ENCODE peak calls at places on chromosome 1, in ten cellular contexts. X, B, Q, D, Y, K, A, V, S and P are unnamed samples.

GRCh38 chr1:94974824-94975223 is 47.9 kb upstream of the CNN3 start:
- DNase-seq in X (no peak), B (no peak), Q (no peak), D (no peak), Y (no peak), K (peak), A (peak), V (no peak), S (no peak), P (no peak)

GRCh38 chr1:48462716-48463285 is 9.2 kb downstream of the SPATA6 start:
- DNase-seq in X (no peak), B (no peak), Q (no peak), D (no peak), Y (no peak), K (no peak), A (no peak), V (no peak), S (no peak), P (no peak)

GRCh38 chr1:33583567-33583966 is 111.1 kb downstream of the ZSCAN20 start:
- DNase-seq in X (no peak), B (no peak), Q (no peak), D (no peak), Y (no peak), K (no peak), A (no peak), V (no peak), S (no peak), P (no peak)

GRCh38 chr1:20654104-20654690 is 7.0 kb downstream of the DDOST start:
- DNase-seq in X (no peak), B (no peak), Q (no peak), D (no peak), Y (no peak), K (peak), A (no peak), V (no peak), S (no peak), P (no peak)

GRCh38 chr1:178819123-178819522 is 51.8 kb downstream of the ANGPTL1 start:
- DNase-seq in X (no peak), B (no peak), Q (no peak), D (no peak), Y (no peak), K (no peak), A (peak), V (no peak), S (no peak), P (no peak)

GRCh38 chr1:109814993-109815786 is 51.5 kb upstream of the EPS8L3 start:
- DNase-seq in X (no peak), B (no peak), Q (no peak), D (no peak), Y (peak), K (no peak), A (no peak), V (no peak), S (no peak), P (no peak)

GRCh38 chr1:244368279-244368678 is 83.4 kb downstream of the ADSS2 start:
- DNase-seq in X (no peak), B (no peak), Q (no peak), D (no peak), Y (no peak), K (no peak), A (no peak), V (no peak), S (no peak), P (no peak)

GRCh38 chr1:200866521-200866920 is 6.3 kb upstream of the GPR25 start:
- DNase-seq in X (no peak), B (no peak), Q (no peak), D (no peak), Y (no peak), K (peak), A (peak), V (no peak), S (no peak), P (no peak)

GRCh38 chr1:236066828-236067386 is 2.0 kb upstream of the NID1 start:
- DNase-seq in X (peak), B (no peak), Q (peak), D (no peak), Y (no peak), K (no peak), A (no peak), V (peak), S (no peak), P (peak)

GRCh38 chr1:5611855-5612254 is 380.4 kb downstream of the NPHP4 start:
- DNase-seq in X (no peak), B (no peak), Q (no peak), D (no peak), Y (no peak), K (no peak), A (no peak), V (no peak), S (no peak), P (no peak)

GRCh38 chr1:90964444-90965035 is 57.3 kb downstream of the ZNF644 start:
- DNase-seq in X (no peak), B (no peak), Q (no peak), D (peak), Y (peak), K (peak), A (peak), V (no peak), S (no peak), P (no peak)

GRCh38 chr1:38131024-38131585 is 84.5 kb upstream of the POU3F1 start:
- DNase-seq in X (no peak), B (no peak), Q (no peak), D (no peak), Y (no peak), K (no peak), A (peak), V (no peak), S (no peak), P (no peak)

GRCh38 chr1:56965191-56965590 is 624 bp downstream of the C8B start:
- DNase-seq in X (no peak), B (no peak), Q (no peak), D (no peak), Y (no peak), K (no peak), A (no peak), V (no peak), S (no peak), P (no peak)

GRCh38 chr1:168760241-168760640 is 31.2 kb upstream of the DPT start:
- DNase-seq in X (no peak), B (no peak), Q (no peak), D (no peak), Y (no peak), K (no peak), A (no peak), V (no peak), S (no peak), P (no peak)

GRCh38 chr1:179714623-179715022 is 28.5 kb upstream of the FAM163A start:
- DNase-seq in X (no peak), B (no peak), Q (no peak), D (no peak), Y (no peak), K (no peak), A (no peak), V (no peak), S (no peak), P (no peak)

GRCh38 chr1:231376101-231376500 is 38.0 kb downstream of the SPRTN start:
- DNase-seq in X (no peak), B (no peak), Q (no peak), D (no peak), Y (no peak), K (no peak), A (no peak), V (no peak), S (no peak), P (no peak)

GRCh38 chr1:115436596-115436995 is 98.5 kb upstream of the NGF start:
- DNase-seq in X (no peak), B (no peak), Q (no peak), D (no peak), Y (no peak), K (no peak), A (no peak), V (no peak), S (no peak), P (no peak)

GRCh38 chr1:2554621-2555387 is 1.4 kb upstream of the TNFRSF14 start:
- DNase-seq in X (no peak), B (no peak), Q (no peak), D (peak), Y (peak), K (no peak), A (no peak), V (no peak), S (no peak), P (peak)

GRCh38 chr1:224340711-224341384 is 10.9 kb upstream of the NVL start:
- DNase-seq in X (no peak), B (no peak), Q (no peak), D (no peak), Y (peak), K (peak), A (no peak), V (no peak), S (no peak), P (no peak)

GRCh38 chr1:184504012-184504694 is 117.3 kb downstream of the C1orf21 start:
- DNase-seq in X (no peak), B (no peak), Q (no peak), D (no peak), Y (no peak), K (no peak), A (no peak), V (no peak), S (no peak), P (no peak)

DNA sequence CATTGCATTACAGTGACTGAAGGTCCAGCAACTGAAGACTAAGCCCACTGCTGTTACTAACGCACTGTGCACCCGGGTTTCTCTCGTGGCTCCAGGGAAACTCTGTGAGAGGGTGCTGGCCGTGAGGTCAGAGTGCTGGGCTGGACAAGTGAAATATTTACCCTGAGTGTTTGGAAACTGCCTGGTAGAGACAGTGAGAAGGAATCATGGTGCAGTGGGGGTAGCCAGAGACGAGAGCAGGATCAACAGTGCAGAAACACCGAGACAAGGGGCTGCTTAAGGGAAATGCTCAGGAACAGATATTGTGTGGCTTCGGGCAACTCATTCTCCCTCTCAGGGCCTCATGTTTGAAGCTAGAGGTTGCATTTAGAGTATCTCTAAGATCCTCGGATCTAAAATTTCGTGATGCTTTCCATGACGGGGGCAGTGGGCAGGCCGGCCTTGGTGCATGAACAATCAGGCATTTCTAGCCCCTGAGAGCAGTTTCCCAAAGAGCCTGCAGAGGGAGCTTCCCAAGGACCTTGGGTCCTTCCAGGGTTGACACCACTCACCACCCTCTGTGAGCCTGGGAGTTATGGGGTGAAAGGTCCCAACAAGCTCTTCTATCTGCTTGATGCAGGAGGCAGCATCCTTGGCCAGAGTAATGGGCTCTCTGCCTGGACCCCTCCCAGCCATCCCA is 9.7 kb downstream of the CD2 start:
- DNase-seq in X (no peak), B (no peak), Q (peak), D (peak), Y (peak), K (no peak), A (no peak), V (no peak), S (no peak), P (no peak)
- TF ChIP-seq CTCF in X (no peak), B (no peak), Q (no peak), D (peak), Y (peak), K (peak), A (peak), V (no peak), S (no peak), P (no peak)

DNA sequence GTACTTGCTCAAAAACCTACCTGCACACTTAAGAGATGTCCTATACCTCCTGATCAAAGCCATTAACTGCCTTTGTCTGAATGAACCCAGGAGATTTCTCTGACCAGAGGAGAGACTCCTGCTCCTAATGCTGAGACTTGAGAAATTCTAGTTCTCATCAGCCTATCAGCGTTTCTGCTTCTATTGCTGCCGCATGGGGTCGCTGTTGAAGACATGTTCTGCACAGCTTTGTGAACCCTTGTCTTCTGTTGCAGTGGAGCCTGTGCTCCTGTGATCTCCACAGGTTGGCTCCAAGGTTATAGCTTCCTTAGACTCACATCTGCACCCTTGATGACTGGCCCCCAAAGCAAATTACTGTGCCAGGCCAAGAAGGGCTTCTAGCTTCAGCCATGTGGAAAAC is 40.2 kb downstream of the EDN2 start:
- DNase-seq in X (no peak), B (no peak), Q (no peak), D (no peak), Y (no peak), K (no peak), A (no peak), V (no peak), S (no peak), P (no peak)
- TF ChIP-seq CTCF in X (no peak), B (no peak), Q (no peak), D (peak), Y (peak), K (peak), A (peak), V (no peak), S (no peak), P (no peak)

DNA sequence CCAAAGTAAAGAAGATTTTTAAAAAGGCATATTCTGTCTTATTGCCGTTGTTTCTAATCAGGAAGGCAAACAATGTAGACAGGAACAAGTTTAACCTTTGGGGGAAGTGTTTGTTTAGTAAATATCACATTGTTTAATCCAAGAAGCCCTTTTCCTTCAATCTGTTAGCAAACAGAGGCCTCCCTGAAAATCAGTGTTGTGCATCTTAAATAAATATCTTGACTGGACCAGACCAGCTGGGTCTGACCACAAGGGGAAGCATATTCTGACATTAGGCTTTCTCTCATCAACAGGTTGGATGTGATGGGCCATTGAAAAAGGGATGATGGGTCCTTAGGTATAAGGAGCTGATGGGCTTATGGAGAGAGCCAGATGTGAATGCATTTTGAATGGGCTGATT is 81.8 kb upstream of the SGIP1 start:
- DNase-seq in X (no peak), B (no peak), Q (no peak), D (no peak), Y (no peak), K (no peak), A (no peak), V (no peak), S (no peak), P (no peak)
- TF ChIP-seq CTCF in X (no peak), B (no peak), Q (no peak), D (peak), Y (peak), K (peak), A (no peak), V (no peak), S (no peak), P (no peak)

GRCh38 chr1:11302366-11302765 is 29.4 kb downstream of the UBIAD1 start:
- DNase-seq in X (no peak), B (no peak), Q (no peak), D (no peak), Y (no peak), K (no peak), A (no peak), V (no peak), S (no peak), P (no peak)
- TF ChIP-seq CTCF in X (no peak), B (no peak), Q (no peak), D (no peak), Y (no peak), K (no peak), A (no peak), V (no peak), S (no peak), P (no peak)

GRCh38 chr1:181497870-181498269 is 14.6 kb downstream of the CACNA1E start:
- DNase-seq in X (no peak), B (no peak), Q (no peak), D (no peak), Y (no peak), K (no peak), A (no peak), V (no peak), S (no peak), P (no peak)
- TF ChIP-seq CTCF in X (no peak), B (no peak), Q (no peak), D (peak), Y (peak), K (no peak), A (no peak), V (no peak), S (no peak), P (no peak)

DNA sequence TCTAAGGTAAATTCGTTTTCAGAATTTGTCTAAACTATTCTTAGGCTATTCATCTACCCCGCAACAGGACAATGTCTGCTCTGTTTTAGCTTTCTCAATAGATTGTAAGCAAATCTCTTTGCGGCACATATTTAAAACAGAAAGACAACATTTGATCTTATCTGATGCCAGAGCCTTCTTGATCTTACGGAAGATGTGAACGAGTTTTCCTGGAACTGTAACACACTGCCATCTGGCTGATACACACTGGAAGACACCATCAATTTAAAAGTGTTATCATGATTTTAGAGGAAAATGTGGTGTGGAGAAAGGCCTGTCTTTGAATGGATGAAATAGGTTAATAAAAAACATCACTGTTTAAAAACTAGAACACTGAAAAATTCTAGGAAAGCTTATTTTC is 36.1 kb downstream of the COA6 start:
- DNase-seq in X (no peak), B (no peak), Q (no peak), D (no peak), Y (peak), K (peak), A (no peak), V (no peak), S (no peak), P (no peak)
- TF ChIP-seq CTCF in X (no peak), B (no peak), Q (no peak), D (peak), Y (peak), K (peak), A (no peak), V (no peak), S (peak), P (no peak)